ENCODE peak calls at places on chromosomes 12 and 14, in nine cellular contexts. O is MM.1S, E is AG04450, R is mammary epithelial cell, G is fibroblast of pulmonary artery, F is PC-9, Q is choroid plexus epithelial cell, W is cardiac muscle cell, X is IMR-90. H is an unnamed sample.

GRCh38 chr12:49108958-49109404 is 1.7 kb downstream of the LMBR1L start:
- DNase-seq in O (no peak), E (no peak), R (no peak), G (peak), F (no peak), Q (peak), W (no peak), X (peak), H (no peak)

GRCh38 chr12:40031965-40032364 is 73.9 kb downstream of the SLC2A13 start:
- DNase-seq in O (no peak), E (no peak), R (no peak), G (no peak), F (no peak), Q (peak), W (no peak), X (no peak), H (no peak)

GRCh38 chr14:101119830-101120571 is 216.5 kb upstream of the RTL1 start:
- DNase-seq in O (no peak), E (no peak), R (no peak), G (no peak), F (no peak), Q (no peak), W (no peak), X (peak), H (no peak)

GRCh38 chr14:45261209-45261608 is 8.2 kb upstream of the MIS18BP1 start:
- DNase-seq in O (no peak), E (no peak), R (no peak), G (no peak), F (no peak), Q (no peak), W (no peak), X (peak), H (no peak)

GRCh38 chr12:124512667-124513296 is 54.6 kb downstream of the NCOR2 start:
- DNase-seq in O (no peak), E (peak), R (peak), G (peak), F (peak), Q (peak), W (no peak), X (peak), H (no peak)

GRCh38 chr12:116880817-116881324 is 370 bp downstream of the HRK start:
- DNase-seq in O (peak), E (no peak), R (peak), G (peak), F (peak), Q (peak), W (peak), X (peak), H (no peak)

GRCh38 chr12:58341791-58342190 is 400.4 kb downstream of the ATP23 start:
- DNase-seq in O (no peak), E (peak), R (no peak), G (peak), F (peak), Q (peak), W (no peak), X (peak), H (no peak)

GRCh38 chr14:20332386-20332945 is 613 bp downstream of the CCNB1IP1 start:
- DNase-seq in O (no peak), E (no peak), R (peak), G (peak), F (no peak), Q (peak), W (peak), X (no peak), H (no peak)

GRCh38 chr14:102592969-102593840 is 756 bp downstream of the RCOR1 start:
- DNase-seq in O (peak), E (no peak), R (peak), G (peak), F (peak), Q (peak), W (peak), X (peak), H (peak)

GRCh38 chr12:108066583-108067234 is 62.4 kb upstream of the WSCD2 start:
- DNase-seq in O (no peak), E (no peak), R (no peak), G (no peak), F (no peak), Q (no peak), W (no peak), X (no peak), H (no peak)

DNA sequence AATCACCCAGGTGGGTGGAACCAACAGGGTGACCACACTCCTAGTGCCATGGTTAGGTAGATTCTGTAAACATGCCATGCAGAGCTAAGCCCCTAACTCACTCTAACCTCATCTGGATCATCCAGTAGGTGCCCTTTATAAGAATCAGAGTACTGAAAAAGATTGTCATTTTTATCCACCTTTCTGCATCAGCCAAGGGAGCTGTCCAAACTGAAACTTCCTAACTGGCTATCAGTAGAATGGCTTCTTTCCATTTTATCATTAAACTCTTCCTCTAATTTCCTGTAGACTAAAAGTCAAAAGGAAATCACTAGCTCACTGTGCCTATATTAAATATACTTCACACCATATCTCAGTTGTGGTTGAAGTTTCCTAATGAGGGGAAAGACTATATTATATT is 6.5 kb downstream of the KCNK10 start:
- DNase-seq in O (no peak), E (no peak), R (no peak), G (no peak), F (no peak), Q (no peak), W (peak), X (no peak), H (no peak)
- H3K4me3 ChIP-seq in O (no peak), E (no peak), R (no peak), G (no peak), F (no peak), Q (no peak), W (no peak), X (no peak), H (no peak)

DNA sequence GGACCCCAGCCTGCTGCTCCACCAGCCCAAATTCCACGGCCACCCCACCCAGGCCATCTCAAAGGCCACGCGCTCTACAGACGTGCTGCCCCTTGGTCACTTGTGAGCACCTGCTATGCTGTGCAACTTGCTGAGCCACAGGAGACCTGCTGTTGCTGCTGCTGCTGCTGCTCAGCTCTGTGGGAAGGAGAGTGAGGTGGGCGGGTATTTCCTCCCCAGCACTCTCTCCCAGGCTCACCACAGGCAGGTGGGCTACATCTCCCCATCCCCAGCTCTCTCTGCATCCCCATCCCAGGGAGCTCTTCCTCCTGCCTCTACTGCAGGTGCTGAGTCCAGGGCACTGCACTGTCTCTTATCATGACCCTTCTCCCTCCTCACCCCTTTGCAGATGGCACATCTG is 306.9 kb downstream of the BCL11B start:
- DNase-seq in O (no peak), E (no peak), R (no peak), G (no peak), F (no peak), Q (no peak), W (no peak), X (no peak), H (no peak)
- H3K4me3 ChIP-seq in O (no peak), E (no peak), R (no peak), G (no peak), F (no peak), Q (no peak), W (no peak), X (no peak), H (no peak)

GRCh38 chr12:91690521-91690920 is 455.1 kb downstream of the BTG1 start:
- DNase-seq in O (no peak), E (no peak), R (no peak), G (no peak), F (no peak), Q (no peak), W (no peak), X (no peak), H (no peak)
- H3K4me3 ChIP-seq in O (no peak), E (no peak), R (no peak), G (no peak), F (no peak), Q (no peak), W (no peak), X (no peak), H (no peak)

GRCh38 chr12:6946033-6946919 is 2.5 kb downstream of the C12orf57 start:
- DNase-seq in O (peak), E (no peak), R (peak), G (no peak), F (peak), Q (no peak), W (peak), X (no peak), H (peak)

GRCh38 chr12:6943719-6944380 is at the start of the genes C12orf57 and RNU7-1:
- DNase-seq in O (peak), E (peak), R (peak), G (peak), F (peak), Q (peak), W (peak), X (peak), H (peak)

GRCh38 chr12:6946920-6947374 is 3.1 kb downstream of the C12orf57 start:
- DNase-seq in O (no peak), E (no peak), R (no peak), G (no peak), F (no peak), Q (no peak), W (no peak), X (no peak), H (no peak)

GRCh38 chr12:6944381-6945186 is 762 bp downstream of the C12orf57 start:
- DNase-seq in O (peak), E (peak), R (no peak), G (peak), F (peak), Q (peak), W (peak), X (peak), H (peak)

GRCh38 chr12:6945613-6946012 is 1.8 kb downstream of the C12orf57 start:
- DNase-seq in O (peak), E (no peak), R (no peak), G (no peak), F (no peak), Q (no peak), W (no peak), X (no peak), H (no peak)
- H3K4me3 ChIP-seq in O (peak), E (peak), R (peak), G (no peak), F (peak), Q (no peak), W (no peak), X (no peak), H (peak)

DNA sequence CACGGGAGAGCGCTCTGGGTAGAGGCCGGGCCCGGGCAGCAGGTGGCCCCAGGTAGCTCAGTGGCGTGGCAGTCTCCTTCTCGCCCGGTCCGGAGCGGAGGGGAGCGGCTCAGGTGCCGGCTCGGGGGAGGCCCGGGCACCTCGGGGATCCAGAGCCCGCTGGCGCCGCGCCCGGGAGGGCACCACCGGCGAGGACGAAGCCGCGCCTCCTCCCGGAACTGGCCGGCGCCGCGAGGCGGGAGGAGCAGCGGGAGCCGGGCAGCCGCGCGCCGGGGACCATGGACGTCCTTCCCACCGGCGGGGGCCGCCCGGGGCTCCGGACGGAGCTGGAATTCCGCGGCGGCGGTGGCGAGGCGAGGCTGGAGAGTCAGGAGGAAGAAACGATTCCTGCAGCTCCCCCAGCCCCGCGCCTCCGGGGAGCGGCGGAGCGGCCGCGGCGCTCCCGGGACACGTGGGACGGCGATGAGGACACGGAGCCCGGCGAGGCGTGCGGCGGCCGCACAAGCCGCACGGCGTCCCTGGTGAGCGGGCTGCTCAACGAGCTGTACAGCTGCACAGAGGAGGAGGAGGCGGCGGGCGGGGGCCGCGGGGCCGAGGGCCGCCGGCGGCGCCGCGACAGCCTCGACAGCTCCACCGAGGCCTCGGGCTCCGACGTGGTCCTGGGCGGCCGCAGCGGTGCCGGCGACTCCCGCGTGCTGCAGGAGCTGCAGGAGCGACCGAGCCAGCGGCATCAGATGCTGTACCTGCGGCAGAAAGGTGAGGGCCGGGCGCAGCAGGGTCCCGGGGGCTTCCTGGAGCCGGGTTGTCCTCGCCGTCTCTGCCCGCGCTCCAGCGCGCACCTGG is 21.5 kb upstream of the GNS start:
- DNase-seq in O (peak), E (no peak), R (peak), G (no peak), F (peak), Q (no peak), W (peak), X (no peak), H (no peak)
- H3K4me3 ChIP-seq in O (peak), E (peak), R (peak), G (peak), F (peak), Q (peak), W (peak), X (peak), H (peak)

GRCh38 chr14:63371033-63371432 is 52.3 kb upstream of the GPHB5 start:
- DNase-seq in O (no peak), E (no peak), R (no peak), G (no peak), F (no peak), Q (no peak), W (no peak), X (no peak), H (no peak)
- H3K4me3 ChIP-seq in O (no peak), E (no peak), R (no peak), G (no peak), F (no peak), Q (no peak), W (no peak), X (no peak), H (no peak)

H was measured in CD4-positive, CD25-positive, alpha-beta regulatory T cell.